ENCODE peak calls at places on chromosome 5, in ten cellular contexts. X, G, D, W, J, K, C, S, M and Y are unnamed samples.

GRCh38 chr5:121890297-121890858 is 38.7 kb downstream of the FTMT start:
- DNase-seq in W (no peak), J (no peak), X (no peak), G (no peak), M (no peak), C (no peak), K (no peak), D (no peak), S (no peak), Y (no peak)

GRCh38 chr5:109299557-109299956 is 110.2 kb downstream of the PJA2 start:
- DNase-seq in X (no peak), W (no peak), C (no peak), K (no peak), J (no peak), S (no peak), D (no peak), G (no peak), M (no peak), Y (no peak)

GRCh38 chr5:117054808-117055398 is 480.3 kb upstream of the SEMA6A start:
- DNase-seq in C (no peak), K (no peak), W (no peak), S (no peak), D (no peak), X (no peak), M (no peak), G (no peak), J (no peak), Y (no peak)

GRCh38 chr5:89729623-89730390 is 679.7 kb downstream of the CETN3 start:
- DNase-seq in X (no peak), C (no peak), S (no peak), D (no peak), J (peak), W (no peak), K (no peak), G (no peak), M (no peak), Y (no peak)

GRCh38 chr5:137695651-137696428 is 40.0 kb downstream of the KLHL3 start:
- DNase-seq in S (no peak), M (no peak), K (no peak), W (no peak), X (no peak), C (no peak), D (no peak), G (no peak), J (no peak), Y (no peak)

GRCh38 chr5:155772009-155772662 is 554.8 kb upstream of the SGCD start:
- DNase-seq in W (no peak), J (no peak), K (no peak), G (no peak), C (no peak), M (no peak), X (no peak), S (no peak), D (no peak), Y (no peak)

GRCh38 chr5:172403822-172404221 is 50.5 kb downstream of the SH3PXD2B start:
- DNase-seq in S (no peak), C (no peak), W (no peak), M (no peak), J (no peak), K (no peak), D (peak), G (no peak), X (no peak), Y (no peak)

GRCh38 chr5:103774736-103775135 is 212.1 kb upstream of the NUDT12 start:
- DNase-seq in M (no peak), J (no peak), W (no peak), G (no peak), X (no peak), C (no peak), K (no peak), D (no peak), S (no peak), Y (no peak)

GRCh38 chr5:35745666-35746065 is 111.0 kb upstream of the IL7R start:
- DNase-seq in C (no peak), M (no peak), G (no peak), X (no peak), D (no peak), S (no peak), W (no peak), K (no peak), J (no peak), Y (no peak)

GRCh38 chr5:158485604-158486081 is 614.1 kb downstream of the EBF1 start:
- DNase-seq in C (no peak), G (no peak), W (peak), K (no peak), M (no peak), J (no peak), S (no peak), X (no peak), D (no peak), Y (peak)

GRCh38 chr5:108061941-108062340 is 320.0 kb downstream of the FBXL17 start:
- DNase-seq in S (no peak), M (no peak), C (no peak), D (no peak), X (no peak), J (no peak), K (no peak), G (no peak), W (no peak), Y (no peak)

GRCh38 chr5:112878760-112879159 is 17.7 kb downstream of the SRP19 start:
- DNase-seq in J (no peak), S (no peak), D (no peak), C (no peak), X (no peak), G (no peak), W (no peak), K (no peak), M (no peak), Y (no peak)

GRCh38 chr5:162323471-162323870 is 255.9 kb downstream of the GABRG2 start:
- DNase-seq in M (no peak), S (peak), K (no peak), J (no peak), D (no peak), X (no peak), C (no peak), W (no peak), G (no peak), Y (no peak)

GRCh38 chr5:69212022-69212421 is 22.6 kb downstream of the CENPH start:
- DNase-seq in K (no peak), C (no peak), X (no peak), M (no peak), J (no peak), D (no peak), G (no peak), S (no peak), W (no peak), Y (no peak)

GRCh38 chr5:39755986-39756385 is 331.2 kb upstream of the DAB2 start:
- DNase-seq in X (peak), C (no peak), J (no peak), M (no peak), S (no peak), K (no peak), G (no peak), W (no peak), D (no peak), Y (no peak)

GRCh38 chr5:54741711-54742110 is 224.2 kb downstream of the SNX18 start:
- DNase-seq in D (no peak), S (no peak), K (no peak), J (no peak), C (no peak), W (no peak), X (no peak), M (no peak), G (no peak), Y (no peak)

GRCh38 chr5:116441223-116441622 is 133.4 kb downstream of the SEMA6A start:
- DNase-seq in X (no peak), M (no peak), W (no peak), K (no peak), G (no peak), D (no peak), C (no peak), J (no peak), S (no peak), Y (no peak)

GRCh38 chr5:2169862-2170820 is 287.4 kb upstream of the IRX4 start:
- DNase-seq in C (no peak), X (no peak), D (no peak), K (no peak), W (peak), M (no peak), G (no peak), S (no peak), J (no peak), Y (no peak)

GRCh38 chr5:157598350-157598936 is 22.9 kb upstream of the ADAM19 start:
- DNase-seq in M (no peak), X (no peak), J (no peak), W (no peak), G (no peak), C (no peak), S (no peak), D (no peak), K (no peak), Y (no peak)

GRCh38 chr5:2690293-2690692 is 61.2 kb downstream of the IRX2 start:
- DNase-seq in G (no peak), S (no peak), X (no peak), J (no peak), D (no peak), K (no peak), M (no peak), C (no peak), W (no peak), Y (no peak)

GRCh38 chr5:24644757-24645156 is at the start of gene CDH10:
- DNase-seq in W (no peak), J (no peak), X (no peak), M (no peak), D (no peak), S (no peak), C (no peak), G (no peak), K (no peak), Y (no peak)

GRCh38 chr5:178940569-178941360 is at the start of gene ZNF454:
- DNase-seq in X (no peak), W (peak), K (peak), D (peak), J (no peak), S (peak), M (no peak), G (peak), C (peak), Y (peak)
- H3K4me3 ChIP-seq in X (no peak), W (peak), K (peak), D (peak), J (no peak), S (peak), M (no peak), G (peak), C (peak), Y (peak)

DNA sequence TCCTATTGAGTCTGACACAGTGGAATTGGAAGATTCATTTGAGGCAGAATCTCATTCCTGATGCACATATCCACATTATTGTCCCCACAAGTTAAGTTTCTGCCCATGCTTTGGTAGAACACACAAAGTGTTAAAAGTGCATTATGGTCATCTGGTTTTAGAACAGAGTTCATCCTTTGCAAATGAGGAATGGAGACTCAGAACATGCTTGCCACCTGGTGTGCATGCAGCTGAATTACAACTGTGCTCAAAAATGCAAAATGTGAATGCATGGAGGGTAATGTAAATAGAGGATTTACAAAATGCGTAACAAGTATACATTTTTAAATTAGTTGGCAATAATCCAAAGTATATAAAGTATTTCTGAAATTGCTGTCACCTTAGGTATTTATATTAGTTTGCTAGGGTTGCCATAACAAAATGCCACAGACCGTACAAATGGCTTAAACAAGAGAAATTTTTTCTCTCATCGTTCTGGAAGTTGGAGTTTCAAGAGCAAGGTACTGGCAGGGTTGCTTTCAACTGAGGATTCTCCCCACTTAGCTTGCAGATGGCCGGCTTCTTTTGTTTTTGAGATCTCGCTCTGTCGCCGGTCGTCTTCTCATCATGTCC is 671.1 kb downstream of the TAF11L14 start:
- DNase-seq in G (no peak), K (no peak), D (no peak), J (no peak), X (peak), M (peak), W (no peak), S (no peak), C (no peak), Y (no peak)
- TF ChIP-seq EP300 in G (no peak), K (no peak), D (no peak), J (no peak), X (no peak), M (no peak), W (no peak), S (no peak), C (no peak), Y (no peak)

DNA sequence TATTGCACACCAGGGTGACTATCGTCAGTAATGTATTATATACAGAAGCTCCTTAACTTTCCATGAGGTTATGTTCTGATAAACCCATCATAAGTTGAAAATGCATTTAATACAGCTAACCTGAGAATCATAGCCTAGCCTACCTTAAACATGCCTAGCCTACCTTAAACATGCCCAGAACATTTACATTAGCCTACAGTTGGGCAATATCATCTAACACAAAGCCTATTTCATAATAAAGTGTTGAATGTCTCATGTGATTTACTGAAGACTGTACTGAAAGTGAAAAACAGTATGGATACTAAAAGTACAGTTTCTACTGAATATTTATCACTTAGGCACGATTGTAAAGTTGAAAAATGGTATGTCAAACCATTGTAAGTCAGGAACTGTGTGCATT is 1.5 kb downstream of the GM2A start:
- DNase-seq in W (no peak), X (no peak), M (no peak), D (no peak), K (no peak), G (no peak), S (no peak), J (no peak), C (no peak), Y (no peak)
- H3K4me3 ChIP-seq in W (peak), X (no peak), M (no peak), D (no peak), K (no peak), G (no peak), S (no peak), J (peak), C (peak), Y (peak)

GRCh38 chr5:147169399-147169798 is 65.4 kb upstream of the STK32A start:
- DNase-seq in S (no peak), X (no peak), M (peak), W (no peak), C (no peak), G (no peak), D (no peak), K (no peak), J (no peak), Y (no peak)

GRCh38 chr5:147170603-147171002 is 64.2 kb upstream of the STK32A start:
- DNase-seq in C (no peak), M (peak), J (no peak), X (no peak), D (no peak), S (no peak), W (no peak), K (no peak), G (no peak), Y (no peak)

GRCh38 chr5:147167529-147167928 is 67.3 kb upstream of the STK32A start:
- DNase-seq in W (no peak), D (no peak), M (peak), S (no peak), X (no peak), G (no peak), K (no peak), C (no peak), J (no peak), Y (no peak)

GRCh38 chr5:147169846-147170245 is 65.0 kb upstream of the STK32A start:
- DNase-seq in M (peak), G (no peak), C (no peak), X (no peak), K (no peak), S (no peak), W (no peak), D (no peak), J (no peak), Y (no peak)

DNA sequence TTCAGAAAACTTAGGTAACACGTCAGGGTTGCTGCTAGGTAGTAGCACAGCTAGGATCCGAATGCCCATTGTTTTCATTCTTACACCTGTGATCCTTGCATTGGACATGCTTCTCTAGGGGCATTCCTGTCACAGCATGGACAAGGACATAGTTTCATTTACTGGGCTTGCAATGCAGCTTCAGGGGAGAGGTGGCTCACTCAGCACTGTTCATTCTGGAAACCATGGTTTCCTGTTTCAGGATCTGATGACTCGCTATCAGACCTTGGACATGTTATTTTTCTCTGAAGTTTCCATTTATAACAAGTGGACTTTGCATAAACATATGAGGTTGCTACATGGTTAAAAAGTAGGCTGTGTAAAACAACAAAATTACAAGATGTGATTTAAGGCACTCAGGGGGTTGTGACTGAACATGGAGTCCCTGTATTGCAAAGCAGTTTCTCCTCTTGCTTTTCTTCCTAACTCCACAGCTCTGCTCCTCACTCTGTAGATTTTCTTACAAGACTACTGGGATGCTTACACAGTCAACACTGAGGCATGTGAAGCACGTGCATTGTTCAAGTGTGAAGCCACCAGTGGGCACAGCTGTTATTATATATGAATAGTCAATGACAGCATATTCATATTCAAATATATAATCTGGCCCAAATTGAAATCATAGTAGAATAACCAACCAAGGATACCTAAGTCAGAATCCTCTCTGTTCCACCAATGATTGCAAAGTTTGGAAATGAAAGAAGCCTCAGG is 66.1 kb upstream of the STK32A start:
- DNase-seq in X (no peak), S (no peak), C (no peak), J (no peak), M (peak), D (no peak), W (no peak), K (no peak), G (no peak), Y (no peak)
- TF ChIP-seq EP300 in X (no peak), S (no peak), C (no peak), J (no peak), M (no peak), D (no peak), W (no peak), K (no peak), G (no peak), Y (no peak)

GRCh38 chr5:118808441-118808840 is 179.9 kb downstream of the DTWD2 start:
- DNase-seq in J (no peak), X (no peak), G (no peak), C (no peak), W (no peak), M (no peak), S (no peak), D (no peak), K (no peak), Y (no peak)
- H3K4me3 ChIP-seq in J (no peak), X (no peak), G (no peak), C (no peak), W (no peak), M (no peak), S (no peak), D (no peak), K (no peak), Y (no peak)

DNA sequence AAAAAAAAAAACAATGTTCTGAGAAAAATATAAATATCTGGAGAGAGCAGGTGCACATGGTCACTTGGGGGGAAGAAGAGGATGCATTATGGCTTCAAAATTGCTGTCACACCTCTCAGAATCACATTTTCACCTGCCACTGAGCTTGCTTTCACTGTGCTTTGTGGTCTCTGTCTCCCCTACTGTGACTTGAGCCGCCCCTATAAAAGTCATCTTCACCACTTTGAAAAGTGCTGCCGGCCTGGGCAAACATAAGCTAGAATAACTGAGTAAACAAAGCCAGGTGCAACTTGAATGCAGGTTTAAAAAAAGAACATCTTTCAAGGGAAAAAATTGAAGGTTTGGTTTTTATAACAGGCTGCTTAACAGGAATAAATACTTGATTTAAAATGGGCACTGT is 368.1 kb upstream of the GRIA1 start:
- DNase-seq in X (no peak), J (no peak), W (no peak), M (no peak), K (no peak), S (no peak), C (no peak), D (no peak), G (no peak), Y (no peak)
- TF ChIP-seq EP300 in X (no peak), J (no peak), W (no peak), M (no peak), K (no peak), S (no peak), C (no peak), D (no peak), G (no peak), Y (no peak)

DNA sequence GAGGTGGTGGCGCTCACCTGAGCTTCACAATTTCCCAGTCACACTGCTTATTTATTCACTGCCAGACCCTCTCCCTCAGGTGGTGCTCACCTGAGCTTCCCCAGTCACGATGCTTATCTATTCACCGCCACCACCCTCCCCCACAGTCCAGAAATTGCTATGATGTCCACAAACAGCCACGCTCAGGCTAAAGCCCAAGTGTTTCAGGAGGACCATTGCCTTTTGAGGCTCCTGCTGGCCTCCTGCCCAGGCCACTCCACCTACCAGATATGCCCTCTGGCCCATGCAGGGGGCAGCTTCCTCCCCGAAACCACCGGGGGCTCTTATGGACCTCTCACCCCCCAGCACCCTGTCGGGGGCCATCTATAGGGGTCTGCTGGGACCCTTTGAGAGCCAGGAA is 4.6 kb downstream of the PDLIM7 start:
- DNase-seq in G (no peak), W (no peak), S (no peak), D (no peak), C (peak), X (no peak), M (no peak), J (no peak), K (no peak), Y (no peak)
- H3K4me3 ChIP-seq in G (peak), W (no peak), S (no peak), D (no peak), C (no peak), X (no peak), M (no peak), J (no peak), K (no peak), Y (peak)